ENCODE peak calls at places on chromosome 4, in four cellular contexts. K is HepG2, C is SK-N-SH, Z is K562. L is an unnamed sample.

GRCh38 chr4:185099940-185100339 is 43.1 kb upstream of the SLC25A4 start:
- DNase-seq in K (no peak), C (no peak), Z (no peak), L (no peak)

GRCh38 chr4:74444891-74445642 is at the start of gene AREG:
- DNase-seq in K (peak), C (peak), Z (peak), L (peak)

GRCh38 chr4:3317011-3317655 is 24.3 kb downstream of the RGS12 start:
- DNase-seq in K (no peak), C (no peak), Z (no peak), L (no peak)

GRCh38 chr4:73520821-73521220 is 39.3 kb downstream of the AFM start:
- DNase-seq in K (no peak), C (no peak), Z (no peak), L (peak)

GRCh38 chr4:45358573-45359506 is 632.5 kb upstream of the GNPDA2 start:
- DNase-seq in K (no peak), C (no peak), Z (no peak), L (peak)

GRCh38 chr4:105122334-105122733 is 24.3 kb upstream of the TET2 start:
- DNase-seq in K (no peak), C (no peak), Z (no peak), L (peak)

GRCh38 chr4:5887361-5888221 is 5.3 kb downstream of the CRMP1 start:
- DNase-seq in K (no peak), C (peak), Z (no peak), L (no peak)

GRCh38 chr4:154024097-154024496 is 235.2 kb upstream of the SFRP2 start:
- DNase-seq in K (no peak), C (no peak), Z (peak), L (no peak)

GRCh38 chr4:87037921-87038320 is 103.1 kb downstream of the AFF1 start:
- DNase-seq in K (no peak), C (no peak), Z (no peak), L (no peak)

GRCh38 chr4:4446434-4446833 is 59.5 kb downstream of the NSG1 start:
- DNase-seq in K (no peak), C (no peak), Z (no peak), L (no peak)

GRCh38 chr4:124953059-124953850 is 240.7 kb upstream of the ANKRD50 start:
- DNase-seq in K (no peak), C (no peak), Z (no peak), L (no peak)

GRCh38 chr4:115110191-115111166 is 2.9 kb downstream of the NDST4 start:
- DNase-seq in K (no peak), C (no peak), Z (no peak), L (no peak)

GRCh38 chr4:137510866-137511265 is 21.4 kb downstream of the PCDH18 start:
- DNase-seq in K (no peak), C (no peak), Z (no peak), L (peak)

GRCh38 chr4:83125738-83126141 is 11.2 kb upstream of the PLAC8 start:
- DNase-seq in K (no peak), C (no peak), Z (no peak), L (no peak)

GRCh38 chr4:80007745-80008149 is 65.3 kb downstream of the ANTXR2 start:
- DNase-seq in K (no peak), C (no peak), Z (peak), L (no peak)

GRCh38 chr4:186904104-186904503 is 180.4 kb upstream of the FAT1 start:
- DNase-seq in K (peak), C (no peak), Z (no peak), L (no peak)

GRCh38 chr4:2745516-2745915 is 10.6 kb downstream of the TNIP2 start:
- DNase-seq in K (no peak), C (no peak), Z (no peak), L (no peak)

GRCh38 chr4:53804719-53805118 is 213.4 kb upstream of the LNX1 start:
- DNase-seq in K (peak), C (no peak), Z (peak), L (no peak)

GRCh38 chr4:7610841-7611240 is 176.1 kb upstream of the PSAPL1 start:
- DNase-seq in K (no peak), C (no peak), Z (no peak), L (no peak)

GRCh38 chr4:40750461-40751258 is 905 bp downstream of the NSUN7 start:
- DNase-seq in K (no peak), C (peak), Z (no peak), L (peak)

GRCh38 chr4:18398661-18399060 is 377.1 kb upstream of the LCORL start:
- DNase-seq in K (no peak), C (no peak), Z (no peak), L (no peak)

GRCh38 chr4:8615921-8616787 is 23.6 kb downstream of the CPZ start:
- DNase-seq in K (no peak), C (peak), Z (no peak), L (no peak)

GRCh38 chr4:39855909-39856512 is 121.7 kb downstream of the PDS5A start:
- DNase-seq in K (no peak), C (no peak), Z (peak), L (no peak)

GRCh38 chr4:76641351-76641750 is 206.3 kb downstream of the SHROOM3 start:
- DNase-seq in K (no peak), C (no peak), Z (no peak), L (no peak)

GRCh38 chr4:45855857-45856256 is 268.0 kb downstream of the GABRG1 start:
- DNase-seq in K (no peak), C (no peak), Z (no peak), L (no peak)

GRCh38 chr4:173807347-173807746 is 277.3 kb upstream of the HAND2 start:
- DNase-seq in K (no peak), C (no peak), Z (no peak), L (no peak)

GRCh38 chr4:51840791-51841190 is 2.2 kb upstream of the DCUN1D4 start:
- DNase-seq in K (no peak), C (no peak), Z (no peak), L (no peak)

GRCh38 chr4:147371661-147372060 is 109.2 kb upstream of the EDNRA start:
- DNase-seq in K (no peak), C (no peak), Z (no peak), L (no peak)

GRCh38 chr4:148514041-148514440 is 71.8 kb upstream of the NR3C2 start:
- DNase-seq in K (no peak), C (no peak), Z (no peak), L (no peak)

GRCh38 chr4:119795986-119796578 is 167.5 kb upstream of the PDE5A start:
- DNase-seq in K (no peak), C (peak), Z (no peak), L (no peak)

GRCh38 chr4:185911556-185912064 is 99.6 kb upstream of the SORBS2 start:
- DNase-seq in K (no peak), C (peak), Z (no peak), L (no peak)

GRCh38 chr4:111636961-111637556 is 508.2 kb upstream of the FAM241A start:
- DNase-seq in K (no peak), C (no peak), Z (no peak), L (no peak)

GRCh38 chr4:14333616-14334015 is 668.7 kb upstream of the CPEB2 start:
- DNase-seq in K (no peak), C (no peak), Z (no peak), L (no peak)

GRCh38 chr4:6943012-6943869 is 33.6 kb downstream of the TBC1D14 start:
- DNase-seq in K (no peak), C (no peak), Z (no peak), L (no peak)

DNA sequence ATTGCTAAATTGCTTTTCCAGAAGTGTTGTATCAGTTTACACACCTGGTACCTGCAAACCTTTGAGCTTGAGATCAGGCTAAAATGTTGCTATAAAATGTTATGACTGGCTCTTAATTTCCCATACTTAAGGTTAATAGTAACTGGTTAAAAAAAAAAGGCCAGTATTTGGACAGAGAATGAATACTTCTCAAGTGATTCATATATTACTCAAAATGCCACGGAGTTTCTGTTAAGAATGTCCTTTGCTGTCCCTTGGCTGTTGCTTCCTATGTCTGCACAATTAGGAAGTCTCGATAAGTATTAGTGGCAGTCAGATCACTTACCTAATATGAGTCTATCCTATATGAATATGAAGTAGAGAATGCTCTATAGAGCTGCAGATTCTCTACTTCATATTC is 232.2 kb upstream of the IGFBP7 start:
- DNase-seq in K (no peak), C (no peak), Z (no peak), L (no peak)
- TF ChIP-seq YY1 in K (no peak), C (no peak), Z (no peak), L (no peak)

GRCh38 chr4:166044871-166045270 is 171.8 kb downstream of the TLL1 start:
- DNase-seq in K (no peak), C (no peak), Z (no peak), L (no peak)

GRCh38 chr4:166043801-166044200 is 170.8 kb downstream of the TLL1 start:
- DNase-seq in K (no peak), C (no peak), Z (no peak), L (no peak)

GRCh38 chr4:166042510-166043055 is 169.5 kb downstream of the TLL1 start:
- DNase-seq in K (no peak), C (no peak), Z (no peak), L (no peak)

GRCh38 chr4:166049036-166049435 is 176.0 kb downstream of the TLL1 start:
- DNase-seq in K (no peak), C (no peak), Z (no peak), L (no peak)

DNA sequence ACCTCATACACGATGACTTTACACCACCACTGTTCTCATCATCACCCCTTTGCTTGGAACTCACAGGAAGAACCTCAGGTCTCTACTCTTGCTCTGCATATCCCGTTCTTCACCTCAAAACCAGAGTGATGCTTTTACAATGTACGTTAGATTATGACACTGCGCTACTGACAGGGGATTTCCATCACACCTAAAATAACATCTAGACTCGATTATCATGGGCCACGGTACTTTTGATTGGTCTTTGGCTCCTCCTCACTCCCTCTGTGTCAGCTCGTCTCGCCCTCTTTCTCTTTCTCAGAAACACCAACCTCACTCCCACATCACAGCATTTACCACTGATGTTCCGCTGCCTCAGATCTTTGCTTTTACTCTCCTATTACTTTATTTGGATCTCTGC is 172.4 kb downstream of the TLL1 start:
- DNase-seq in K (no peak), C (no peak), Z (no peak), L (no peak)
- TF ChIP-seq YY1 in K (no peak), C (no peak), Z (no peak), L (no peak)

GRCh38 chr4:38314663-38315062 is 349.3 kb upstream of the KLF3 start:
- DNase-seq in K (peak), C (no peak), Z (no peak), L (no peak)

GRCh38 chr4:38313999-38314561 is 349.9 kb upstream of the KLF3 start:
- DNase-seq in K (no peak), C (no peak), Z (peak), L (no peak)

GRCh38 chr4:38315296-38315695 is 348.7 kb upstream of the KLF3 start:
- DNase-seq in K (no peak), C (no peak), Z (no peak), L (no peak)

GRCh38 chr4:38311495-38311894 is 351.3 kb downstream of the PTTG2 start:
- DNase-seq in K (no peak), C (no peak), Z (no peak), L (no peak)

GRCh38 chr4:38313175-38313574 is 350.8 kb upstream of the KLF3 start:
- DNase-seq in K (no peak), C (no peak), Z (no peak), L (no peak)
- TF ChIP-seq YY1 in K (no peak), C (no peak), Z (no peak), L (no peak)

DNA sequence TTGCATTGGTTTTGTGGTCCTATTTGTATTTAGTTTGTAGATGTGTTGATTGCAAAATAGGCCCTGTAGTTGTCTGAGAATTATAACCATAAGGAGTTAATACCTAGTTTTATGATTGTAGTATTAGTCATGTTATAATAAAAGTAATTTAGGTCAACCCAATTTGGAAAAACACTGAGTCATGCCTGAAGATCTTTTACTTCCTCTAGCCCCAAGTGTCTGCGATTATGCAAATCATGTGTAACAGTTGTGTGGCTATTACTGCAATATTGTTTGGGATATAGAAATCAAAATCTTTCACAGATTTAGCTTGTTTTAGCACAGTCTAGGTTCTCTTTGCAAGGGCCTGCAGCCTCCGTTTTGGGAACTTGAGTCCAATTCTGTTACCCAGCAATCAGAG is 12.6 kb downstream of the SRD5A3 start:
- DNase-seq in K (no peak), C (no peak), Z (peak), L (no peak)
- TF ChIP-seq YY1 in K (no peak), C (no peak), Z (no peak), L (no peak)

GRCh38 chr4:159169903-159170302 is 67.0 kb downstream of the RAPGEF2 start:
- DNase-seq in K (no peak), C (no peak), Z (no peak), L (no peak)
- TF ChIP-seq YY1 in K (no peak), C (no peak), Z (no peak), L (no peak)

GRCh38 chr4:26909369-26909768 is 48.7 kb downstream of the STIM2 start:
- DNase-seq in K (no peak), C (no peak), Z (no peak), L (no peak)
- TF ChIP-seq YY1 in K (no peak), C (no peak), Z (no peak), L (no peak)

GRCh38 chr4:67721770-67722597 is 21.0 kb upstream of the UBA6 start:
- DNase-seq in K (no peak), C (no peak), Z (peak), L (no peak)
- TF ChIP-seq YY1 in K (no peak), C (peak), Z (peak), L (no peak)

DNA sequence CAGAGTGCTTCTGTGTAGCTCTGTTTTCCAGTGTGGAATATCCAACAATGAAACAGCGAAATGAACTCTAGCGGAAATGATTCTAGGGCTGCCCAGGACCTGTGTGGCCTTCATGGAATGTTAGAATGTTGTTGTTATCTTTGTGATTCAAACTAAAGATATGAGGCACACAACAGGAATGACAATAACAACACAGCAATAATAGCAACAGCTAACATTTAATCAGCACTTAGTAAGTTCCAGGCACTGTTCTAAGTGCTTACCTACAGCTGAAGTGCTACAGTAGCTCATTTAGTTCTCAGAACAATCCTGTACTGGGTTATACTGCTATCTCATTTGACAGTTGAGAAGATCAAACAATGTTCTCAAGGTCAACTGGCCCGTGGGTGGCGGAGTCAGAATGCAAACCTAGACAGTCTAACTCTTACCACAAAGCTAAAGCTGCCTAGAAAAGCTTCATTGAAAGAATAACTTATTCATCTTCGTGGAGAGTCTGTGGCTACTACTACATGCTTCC is 63.7 kb downstream of the MAML3 start:
- DNase-seq in K (peak), C (no peak), Z (no peak), L (no peak)
- TF ChIP-seq YY1 in K (no peak), C (no peak), Z (no peak), L (no peak)